ENCODE peak calls at places on chromosomes 11 and 22, in four cellular contexts. C, G, T and O are unnamed samples.

GRCh38 chr11:46112961-46113617 is 8.2 kb downstream of the PHF21A start:
- DNase-seq in C (no peak), G (peak; percentile 35), T (peak; percentile 71), O (no peak)

GRCh38 chr11:19392321-19392720 is 151.6 kb upstream of the E2F8 start:
- DNase-seq in C (no peak), G (no peak), T (no peak), O (no peak)

GRCh38 chr11:14253437-14253836 is 105.5 kb downstream of the RRAS2 start:
- DNase-seq in C (no peak), G (no peak), T (no peak), O (no peak)

GRCh38 chr22:32794449-32795213 is 6.9 kb upstream of the TIMP3 start:
- DNase-seq in C (no peak), G (no peak), T (no peak), O (peak; percentile 35)

GRCh38 chr11:37364246-37364839 is 766.3 kb upstream of the RAG2 start:
- DNase-seq in C (no peak), G (no peak), T (no peak), O (peak; percentile 64)

GRCh38 chr11:74157169-74157568 is 13.6 kb downstream of the C2CD3 start:
- DNase-seq in C (no peak), G (no peak), T (no peak), O (no peak)

GRCh38 chr11:6627762-6628241 is 8.6 kb upstream of the TPP1 start:
- DNase-seq in C (no peak), G (no peak), T (no peak), O (no peak)

GRCh38 chr11:102347526-102348331 is 715 bp downstream of the BIRC2 start:
- DNase-seq in C (no peak), G (peak; percentile 2), T (peak; percentile 65), O (no peak)

GRCh38 chr11:68903288-68903630 is 373 bp downstream of the MRPL21 start:
- DNase-seq in C (no peak), G (no peak), T (no peak), O (no peak)

GRCh38 chr11:125892994-125893393 is 5.5 kb downstream of the HYLS1 start:
- DNase-seq in C (no peak), G (no peak), T (no peak), O (no peak)

GRCh38 chr11:18769802-18770456 is 21.7 kb downstream of the PTPN5 start:
- DNase-seq in C (no peak), G (no peak), T (no peak), O (peak; percentile 76)

GRCh38 chr11:122578168-122578825 is 77.2 kb upstream of the UBASH3B start:
- DNase-seq in C (no peak), G (no peak), T (no peak), O (no peak)

GRCh38 chr11:9861860-9862725 is 198.2 kb downstream of the SWAP70 start:
- DNase-seq in C (no peak), G (peak; percentile 44), T (peak; percentile 64), O (peak; percentile 67)

GRCh38 chr11:71488968-71489265 is 35.9 kb downstream of the NADSYN1 start:
- DNase-seq in C (no peak), G (no peak), T (no peak), O (no peak)

GRCh38 chr11:71423181-71423790 is 24.9 kb downstream of the DHCR7 start:
- DNase-seq in C (no peak), G (no peak), T (no peak), O (no peak)

GRCh38 chr22:17352798-17353197 is 16.5 kb upstream of the CECR2 start:
- DNase-seq in C (no peak), G (no peak), T (no peak), O (no peak)

GRCh38 chr22:17359501-17359900 is 9.8 kb upstream of the CECR2 start:
- DNase-seq in C (no peak), G (no peak), T (no peak), O (no peak)

GRCh38 chr22:17357688-17358087 is 11.6 kb upstream of the CECR2 start:
- DNase-seq in C (no peak), G (no peak), T (no peak), O (no peak)

GRCh38 chr22:17358394-17358793 is 10.9 kb upstream of the CECR2 start:
- DNase-seq in C (no peak), G (no peak), T (no peak), O (no peak)
- H2BK12ac ChIP-seq in C (peak overlapping the region; percentile 53), G (no peak overlapping the region), T (no peak overlapping the region), O (no peak overlapping the region)

GRCh38 chr11:93053864-93054263 is 84.4 kb downstream of the MTNR1B start:
- DNase-seq in C (no peak), G (no peak), T (no peak), O (no peak)

GRCh38 chr11:93059074-93059957 is 89.9 kb downstream of the MTNR1B start:
- DNase-seq in C (no peak), G (no peak), T (peak; percentile 85), O (no peak)

GRCh38 chr11:93051181-93051580 is 81.7 kb downstream of the MTNR1B start:
- DNase-seq in C (no peak), G (no peak), T (peak; percentile 39), O (no peak)

GRCh38 chr11:93054279-93054678 is 84.8 kb downstream of the MTNR1B start:
- DNase-seq in C (no peak), G (no peak), T (no peak), O (no peak)

DNA sequence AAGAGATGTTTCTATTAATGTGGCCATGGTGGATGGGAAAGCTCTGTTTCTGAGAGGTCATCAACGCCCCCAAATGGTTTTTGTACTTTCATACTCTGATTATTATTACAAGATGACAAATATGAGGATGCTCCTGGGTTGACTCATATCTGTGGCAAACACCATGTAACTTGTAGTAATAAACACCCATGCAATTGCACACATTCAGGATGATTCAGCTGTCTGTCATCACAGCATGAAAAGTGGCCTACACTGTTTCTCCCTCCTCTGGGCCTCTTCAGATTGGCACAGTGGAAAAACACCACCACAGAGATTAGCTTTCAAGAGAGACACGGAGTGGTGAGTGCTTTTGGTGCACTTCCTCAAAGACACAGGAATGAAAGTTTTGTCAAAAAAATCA is 85.4 kb downstream of the MTNR1B start:
- DNase-seq in C (no peak), G (no peak), T (peak; percentile 93), O (no peak)
- H2BK5ac ChIP-seq in C (no peak overlapping the region), G (no peak overlapping the region), T (no peak overlapping the region), O (no peak overlapping the region)

DNA sequence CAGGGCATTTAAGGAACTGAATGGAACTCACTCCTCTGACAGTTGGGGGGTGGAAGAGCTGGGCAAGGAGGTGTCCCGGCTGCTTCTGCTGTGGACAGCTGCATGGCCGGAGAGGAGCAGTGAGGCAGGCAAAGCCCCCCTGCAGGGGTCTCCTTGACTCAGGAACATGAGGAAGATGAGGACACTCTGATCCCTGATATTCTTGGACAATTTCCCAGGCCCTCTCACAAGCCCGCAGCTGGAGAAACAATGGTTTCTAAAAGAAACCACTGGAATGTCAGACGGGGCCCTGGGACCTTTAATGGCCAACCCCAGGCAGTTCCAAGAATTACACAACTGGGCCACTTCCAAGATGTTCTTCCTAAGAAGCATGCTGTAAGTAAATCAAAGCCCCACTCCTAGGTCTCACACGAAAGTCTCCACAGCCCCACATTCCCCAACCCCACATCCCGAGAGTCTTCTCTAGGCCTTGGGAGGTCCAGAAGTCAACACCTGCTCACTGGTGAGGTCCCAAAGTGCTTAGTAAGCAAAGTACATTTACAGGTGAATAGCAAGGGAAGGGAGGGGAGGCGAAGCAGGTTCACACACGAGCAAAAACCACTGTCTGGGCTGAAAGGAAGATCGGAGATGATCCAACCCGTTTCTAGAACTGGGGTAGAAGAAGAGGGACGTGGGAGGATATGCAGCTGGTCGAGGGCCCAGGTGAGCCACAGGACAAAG is 1.0 kb upstream of the CCDC86 start:
- DNase-seq in C (no peak), G (no peak), T (peak; percentile 86), O (no peak)
- H2BK15ac ChIP-seq in C (peak overlapping the region; percentile 96), G (peak overlapping the region; percentile 63), T (peak overlapping the region; percentile 39), O (no peak overlapping the region)

DNA sequence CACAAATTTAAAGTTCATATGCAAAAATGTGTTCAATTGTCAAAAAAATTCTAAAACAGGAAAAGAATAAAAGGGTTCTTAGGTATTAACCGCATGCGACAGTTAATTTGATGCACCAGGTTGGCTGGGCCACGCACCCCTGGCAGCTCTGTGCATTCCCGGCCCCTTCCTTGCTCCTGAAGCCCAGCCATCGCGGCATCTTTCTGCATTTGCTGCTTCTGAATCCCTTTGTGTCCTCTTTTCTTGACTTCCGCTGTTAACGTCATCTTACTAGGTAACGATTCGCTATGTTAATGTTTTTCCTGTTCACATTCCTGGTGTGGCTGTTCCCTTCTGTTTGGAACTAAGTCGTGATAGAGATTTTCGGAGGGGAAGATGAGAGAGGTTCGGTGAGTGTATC is 7.9 kb upstream of the KLHDC7B start:
- DNase-seq in C (no peak), G (no peak), T (no peak), O (no peak)
- H2BK12ac ChIP-seq in C (no peak overlapping the region), G (no peak overlapping the region), T (peak overlapping the region; percentile 77), O (no peak overlapping the region)

GRCh38 chr22:38699143-38699542 is 1.6 kb downstream of the JOSD1 start:
- DNase-seq in C (no peak), G (no peak), T (no peak), O (no peak)
- H2BK5ac ChIP-seq in C (no peak overlapping the region), G (no peak overlapping the region), T (no peak overlapping the region), O (no peak overlapping the region)

DNA sequence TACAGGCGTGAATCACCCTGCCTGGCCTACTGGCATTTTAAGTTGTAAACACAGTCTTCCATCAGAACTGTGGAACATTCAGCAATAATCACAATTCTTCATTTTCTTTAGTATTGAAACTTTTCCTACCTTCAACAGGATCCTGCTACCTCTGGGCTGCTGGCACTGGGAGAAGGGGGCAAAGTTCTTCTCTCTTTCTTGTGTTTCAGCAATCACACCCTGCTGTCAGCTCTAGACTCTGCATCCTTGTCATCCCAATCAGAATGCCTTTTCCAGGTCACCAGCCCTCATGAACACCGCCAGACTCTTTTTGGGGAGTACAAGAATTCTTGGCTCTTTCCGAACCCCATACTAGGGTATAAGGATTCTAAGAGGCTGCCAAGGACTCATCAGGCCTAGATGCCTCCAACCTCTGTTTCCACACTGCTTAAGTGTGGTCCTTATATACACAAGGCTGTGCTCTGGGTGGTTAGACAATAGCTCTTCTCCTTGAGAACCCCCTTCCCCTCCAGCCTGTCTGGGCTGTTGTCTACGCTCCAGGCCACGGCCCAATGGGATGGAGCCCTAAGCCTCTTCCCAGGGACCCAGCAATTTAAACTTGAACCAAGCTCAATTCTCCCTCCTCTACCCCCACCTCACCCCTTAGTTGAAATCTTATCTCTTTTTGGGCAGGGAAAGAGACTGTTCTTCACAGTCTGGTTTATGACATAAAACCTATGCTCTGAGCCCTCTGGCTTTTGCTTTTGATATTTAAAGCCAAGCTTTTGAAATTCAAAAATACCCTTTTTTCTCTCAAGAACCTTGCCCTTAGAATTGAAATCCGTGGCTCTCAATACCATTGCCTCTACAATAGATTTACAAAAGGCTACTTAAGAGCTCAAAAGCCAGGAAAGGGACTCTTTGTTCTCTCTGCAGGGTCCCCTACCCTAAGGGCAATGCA is 327.4 kb downstream of the BUD13 start:
- DNase-seq in C (peak; percentile 44), G (peak; percentile 37), T (no peak), O (peak; percentile 87)
- H2BK15ac ChIP-seq in C (peak overlapping the region; percentile 13), G (no peak overlapping the region), T (no peak overlapping the region), O (no peak overlapping the region)

DNA sequence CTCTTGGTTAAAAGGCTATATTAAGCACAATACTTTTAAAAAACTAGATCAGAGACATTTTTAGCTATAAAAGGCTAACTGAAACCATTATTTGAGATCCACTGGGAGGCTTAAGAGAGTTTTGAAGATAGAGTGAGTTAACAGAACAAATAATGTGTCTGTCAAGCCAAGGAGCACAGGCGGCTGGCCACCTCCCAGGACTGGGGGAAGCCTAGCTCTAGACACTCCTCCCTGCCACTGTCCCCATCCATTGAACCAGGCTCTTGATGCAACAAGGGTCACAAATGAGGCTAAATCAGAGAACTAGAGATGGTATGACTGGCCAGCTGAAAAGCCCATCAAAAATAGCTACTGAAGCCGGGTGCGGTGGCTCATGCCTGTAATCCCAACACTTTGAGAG is 63.0 kb downstream of the C22orf31 start:
- DNase-seq in C (no peak), G (no peak), T (no peak), O (no peak)
- H2BK12ac ChIP-seq in C (peak overlapping the region; percentile 40), G (no peak overlapping the region), T (no peak overlapping the region), O (peak overlapping the region; percentile 89)